ENCODE peak calls at places on chromosomes 16 and 17, in eight cellular contexts. One of them, this sample, is unnamed.

GRCh38 chr16:76293980-76294690 is 16.9 kb downstream of the CNTNAP4 start:
- DNase-seq in ELR: no peak
- DNase-seq in left ventricle myocardium superior: no peak
- DNase-seq in EL: no peak
- DNase-seq in anterior cingulate cortex: no peak
- DNase-seq in kidney tubule cell: no peak
- DNase-seq in brain pericyte: no peak
- DNase-seq in NCI-H1092 treated with DMSO at 0.1 percent for 48 hours: no peak
- DNase-seq in this sample: no peak

GRCh38 chr17:61354895-61355294 is 44.7 kb upstream of the TBX2 start:
- DNase-seq in ELR: no peak
- DNase-seq in left ventricle myocardium superior: no peak
- DNase-seq in EL: no peak
- DNase-seq in anterior cingulate cortex: no peak
- DNase-seq in kidney tubule cell: no peak
- DNase-seq in brain pericyte: no peak
- DNase-seq in NCI-H1092 treated with DMSO at 0.1 percent for 48 hours: no peak
- DNase-seq in this sample: no peak

GRCh38 chr16:17827313-17827712 is 356.6 kb upstream of the XYLT1 start:
- DNase-seq in ELR: peak
- DNase-seq in left ventricle myocardium superior: no peak
- DNase-seq in EL: peak
- DNase-seq in anterior cingulate cortex: no peak
- DNase-seq in kidney tubule cell: no peak
- DNase-seq in brain pericyte: no peak
- DNase-seq in NCI-H1092 treated with DMSO at 0.1 percent for 48 hours: no peak
- DNase-seq in this sample: no peak

GRCh38 chr16:23683487-23683886 is 4.8 kb downstream of the PLK1 start:
- DNase-seq in ELR: no peak
- DNase-seq in left ventricle myocardium superior: no peak
- DNase-seq in EL: no peak
- DNase-seq in anterior cingulate cortex: no peak
- DNase-seq in kidney tubule cell: no peak
- DNase-seq in brain pericyte: no peak
- DNase-seq in NCI-H1092 treated with DMSO at 0.1 percent for 48 hours: no peak
- DNase-seq in this sample: no peak

GRCh38 chr17:41140360-41141132 is at the start of gene KRTAP4-6:
- DNase-seq in ELR: peak
- DNase-seq in left ventricle myocardium superior: no peak
- DNase-seq in EL: peak
- DNase-seq in anterior cingulate cortex: no peak
- DNase-seq in kidney tubule cell: peak
- DNase-seq in brain pericyte: no peak
- DNase-seq in NCI-H1092 treated with DMSO at 0.1 percent for 48 hours: no peak
- DNase-seq in this sample: peak

GRCh38 chr17:35130392-35130791 is 9.0 kb downstream of the FNDC8 start:
- DNase-seq in ELR: no peak
- DNase-seq in left ventricle myocardium superior: no peak
- DNase-seq in EL: no peak
- DNase-seq in anterior cingulate cortex: no peak
- DNase-seq in kidney tubule cell: no peak
- DNase-seq in brain pericyte: no peak
- DNase-seq in NCI-H1092 treated with DMSO at 0.1 percent for 48 hours: no peak
- DNase-seq in this sample: no peak

GRCh38 chr17:43468746-43469544 is 14.8 kb upstream of the DHX8 start:
- DNase-seq in ELR: peak
- DNase-seq in left ventricle myocardium superior: no peak
- DNase-seq in EL: peak
- DNase-seq in anterior cingulate cortex: no peak
- DNase-seq in kidney tubule cell: peak
- DNase-seq in brain pericyte: no peak
- DNase-seq in NCI-H1092 treated with DMSO at 0.1 percent for 48 hours: no peak
- DNase-seq in this sample: peak

GRCh38 chr17:20095366-20096080 is 86.4 kb downstream of the SPECC1 start:
- DNase-seq in ELR: peak
- DNase-seq in left ventricle myocardium superior: peak
- DNase-seq in EL: peak
- DNase-seq in anterior cingulate cortex: peak
- DNase-seq in kidney tubule cell: peak
- DNase-seq in brain pericyte: no peak
- DNase-seq in NCI-H1092 treated with DMSO at 0.1 percent for 48 hours: peak
- DNase-seq in this sample: no peak

GRCh38 chr17:7557825-7558543 is 566 bp upstream of the TNFSF13 start:
- DNase-seq in ELR: peak
- DNase-seq in left ventricle myocardium superior: peak
- DNase-seq in EL: peak
- DNase-seq in anterior cingulate cortex: peak
- DNase-seq in kidney tubule cell: peak
- DNase-seq in brain pericyte: no peak
- DNase-seq in NCI-H1092 treated with DMSO at 0.1 percent for 48 hours: peak
- DNase-seq in this sample: no peak

GRCh38 chr17:35915153-35915969 is 15.2 kb downstream of the RDM1 start:
- DNase-seq in ELR: no peak
- DNase-seq in left ventricle myocardium superior: no peak
- DNase-seq in EL: no peak
- DNase-seq in anterior cingulate cortex: no peak
- DNase-seq in kidney tubule cell: peak
- DNase-seq in brain pericyte: no peak
- DNase-seq in NCI-H1092 treated with DMSO at 0.1 percent for 48 hours: no peak
- DNase-seq in this sample: no peak

GRCh38 chr17:82663381-82664275 is 15.4 kb upstream of the WDR45B start:
- DNase-seq in ELR: no peak
- DNase-seq in left ventricle myocardium superior: no peak
- DNase-seq in EL: no peak
- DNase-seq in anterior cingulate cortex: no peak
- DNase-seq in kidney tubule cell: no peak
- DNase-seq in brain pericyte: no peak
- DNase-seq in NCI-H1092 treated with DMSO at 0.1 percent for 48 hours: no peak
- DNase-seq in this sample: no peak

GRCh38 chr16:47660540-47660939 is 199.4 kb downstream of the PHKB start:
- DNase-seq in ELR: no peak
- DNase-seq in left ventricle myocardium superior: no peak
- DNase-seq in EL: no peak
- DNase-seq in anterior cingulate cortex: no peak
- DNase-seq in kidney tubule cell: no peak
- DNase-seq in brain pericyte: no peak
- DNase-seq in NCI-H1092 treated with DMSO at 0.1 percent for 48 hours: no peak
- DNase-seq in this sample: no peak

GRCh38 chr17:4691686-4692085 is 12.3 kb downstream of the PELP1 start:
- DNase-seq in ELR: no peak
- DNase-seq in left ventricle myocardium superior: no peak
- DNase-seq in EL: no peak
- DNase-seq in anterior cingulate cortex: no peak
- DNase-seq in kidney tubule cell: no peak
- DNase-seq in brain pericyte: no peak
- DNase-seq in NCI-H1092 treated with DMSO at 0.1 percent for 48 hours: no peak
- DNase-seq in this sample: no peak

GRCh38 chr16:23114131-23114904 is 34.9 kb downstream of the USP31 start:
- DNase-seq in ELR: no peak
- DNase-seq in left ventricle myocardium superior: no peak
- DNase-seq in EL: no peak
- DNase-seq in anterior cingulate cortex: no peak
- DNase-seq in kidney tubule cell: no peak
- DNase-seq in brain pericyte: no peak
- DNase-seq in NCI-H1092 treated with DMSO at 0.1 percent for 48 hours: peak
- DNase-seq in this sample: no peak

GRCh38 chr17:66724581-66725341 is 110.2 kb upstream of the CACNG5 start:
- DNase-seq in ELR: no peak
- DNase-seq in left ventricle myocardium superior: no peak
- DNase-seq in EL: no peak
- DNase-seq in anterior cingulate cortex: no peak
- DNase-seq in kidney tubule cell: no peak
- DNase-seq in brain pericyte: peak
- DNase-seq in NCI-H1092 treated with DMSO at 0.1 percent for 48 hours: peak
- DNase-seq in this sample: no peak

GRCh38 chr17:58327363-58328194 is 1.0 kb downstream of the TSPOAP1 start:
- DNase-seq in ELR: no peak
- DNase-seq in left ventricle myocardium superior: peak
- DNase-seq in EL: no peak
- DNase-seq in anterior cingulate cortex: no peak
- DNase-seq in kidney tubule cell: no peak
- DNase-seq in brain pericyte: no peak
- DNase-seq in NCI-H1092 treated with DMSO at 0.1 percent for 48 hours: no peak
- DNase-seq in this sample: no peak

GRCh38 chr17:32100971-32101631 is 41.2 kb upstream of the RHOT1 start:
- DNase-seq in ELR: no peak
- DNase-seq in left ventricle myocardium superior: no peak
- DNase-seq in EL: no peak
- DNase-seq in anterior cingulate cortex: no peak
- DNase-seq in kidney tubule cell: no peak
- DNase-seq in brain pericyte: no peak
- DNase-seq in NCI-H1092 treated with DMSO at 0.1 percent for 48 hours: peak
- DNase-seq in this sample: no peak

GRCh38 chr17:77696720-77697460 is 261.6 kb upstream of the TNRC6C start:
- DNase-seq in ELR: no peak
- DNase-seq in left ventricle myocardium superior: no peak
- DNase-seq in EL: no peak
- DNase-seq in anterior cingulate cortex: no peak
- DNase-seq in kidney tubule cell: no peak
- DNase-seq in brain pericyte: no peak
- DNase-seq in NCI-H1092 treated with DMSO at 0.1 percent for 48 hours: no peak
- DNase-seq in this sample: no peak

GRCh38 chr17:62819511-62820221 is 11.6 kb upstream of the MARCHF10 start:
- DNase-seq in ELR: peak
- DNase-seq in left ventricle myocardium superior: peak
- DNase-seq in EL: peak
- DNase-seq in anterior cingulate cortex: no peak
- DNase-seq in kidney tubule cell: peak
- DNase-seq in brain pericyte: peak
- DNase-seq in NCI-H1092 treated with DMSO at 0.1 percent for 48 hours: no peak
- DNase-seq in this sample: peak

GRCh38 chr17:81870978-81871386 is at the start of gene ARHGDIA:
- DNase-seq in ELR: peak
- DNase-seq in left ventricle myocardium superior: no peak
- DNase-seq in EL: no peak
- DNase-seq in anterior cingulate cortex: no peak
- DNase-seq in kidney tubule cell: no peak
- DNase-seq in brain pericyte: no peak
- DNase-seq in NCI-H1092 treated with DMSO at 0.1 percent for 48 hours: no peak
- DNase-seq in this sample: no peak

GRCh38 chr16:13168091-13168572 is 266.7 kb downstream of the SHISA9 start:
- DNase-seq in ELR: no peak
- DNase-seq in left ventricle myocardium superior: no peak
- DNase-seq in EL: no peak
- DNase-seq in anterior cingulate cortex: no peak
- DNase-seq in kidney tubule cell: peak
- DNase-seq in brain pericyte: no peak
- DNase-seq in NCI-H1092 treated with DMSO at 0.1 percent for 48 hours: no peak
- DNase-seq in this sample: no peak

GRCh38 chr17:66652840-66653507 is 181.9 kb upstream of the CACNG5 start:
- DNase-seq in ELR: peak
- DNase-seq in left ventricle myocardium superior: no peak
- DNase-seq in EL: peak
- DNase-seq in anterior cingulate cortex: no peak
- DNase-seq in kidney tubule cell: peak
- DNase-seq in brain pericyte: no peak
- DNase-seq in NCI-H1092 treated with DMSO at 0.1 percent for 48 hours: no peak
- DNase-seq in this sample: no peak

GRCh38 chr16:3101841-3102470 is 2.9 kb upstream of the ZSCAN10 start:
- DNase-seq in ELR: no peak
- DNase-seq in left ventricle myocardium superior: no peak
- DNase-seq in EL: no peak
- DNase-seq in anterior cingulate cortex: no peak
- DNase-seq in kidney tubule cell: no peak
- DNase-seq in brain pericyte: no peak
- DNase-seq in NCI-H1092 treated with DMSO at 0.1 percent for 48 hours: no peak
- DNase-seq in this sample: no peak

GRCh38 chr16:88415381-88416323 is 32.9 kb downstream of the ZNF469 start:
- DNase-seq in ELR: no peak
- DNase-seq in left ventricle myocardium superior: no peak
- DNase-seq in EL: no peak
- DNase-seq in anterior cingulate cortex: no peak
- DNase-seq in kidney tubule cell: no peak
- DNase-seq in brain pericyte: no peak
- DNase-seq in NCI-H1092 treated with DMSO at 0.1 percent for 48 hours: no peak
- DNase-seq in this sample: no peak

GRCh38 chr17:68200689-68201424 is 47.0 kb upstream of the AMZ2 start:
- DNase-seq in ELR: peak
- DNase-seq in left ventricle myocardium superior: peak
- DNase-seq in EL: peak
- DNase-seq in anterior cingulate cortex: peak
- DNase-seq in kidney tubule cell: peak
- DNase-seq in brain pericyte: peak
- DNase-seq in NCI-H1092 treated with DMSO at 0.1 percent for 48 hours: peak
- DNase-seq in this sample: peak

This sample was measured in RKO.